ENCODE peak calls at places on chromosomes 16 and 17, in six cellular contexts. J, R, N, H, I and Q are unnamed samples.

GRCh38 chr17:17496189-17497064 is at the start of gene RASD1:
- DNase-seq in J (peak; percentile 25), R (peak; percentile 93), N (peak; percentile 66), H (peak; percentile 85), I (peak; percentile 93), Q (peak; percentile 98)

GRCh38 chr17:15289285-15290185 is 24.4 kb upstream of the PMP22 start:
- DNase-seq in J (no peak), R (no peak), N (peak; percentile 71), H (no peak), I (no peak), Q (no peak)

GRCh38 chr16:57422026-57422944 is 17.7 kb downstream of the CCL17 start:
- DNase-seq in J (peak; percentile 42), R (peak; percentile 42), N (peak; percentile 62), H (no peak), I (no peak), Q (no peak)

GRCh38 chr16:24775455-24775854 is 46.0 kb downstream of the TNRC6A start:
- DNase-seq in J (no peak), R (no peak), N (no peak), H (no peak), I (no peak), Q (no peak)

GRCh38 chr17:57881143-57881542 is 31.3 kb upstream of the MRPS23 start:
- DNase-seq in J (no peak), R (peak; percentile 28), N (peak; percentile 43), H (no peak), I (no peak), Q (no peak)

GRCh38 chr17:15508466-15508865 is 41.0 kb upstream of the CDRT4 start:
- DNase-seq in J (no peak), R (no peak), N (no peak), H (no peak), I (no peak), Q (no peak)

GRCh38 chr16:77637939-77638338 is 84.4 kb upstream of the NUDT7 start:
- DNase-seq in J (no peak), R (no peak), N (no peak), H (no peak), I (no peak), Q (no peak)

GRCh38 chr16:11360581-11360980 is 15.3 kb downstream of the RMI2 start:
- DNase-seq in J (no peak), R (no peak), N (no peak), H (no peak), I (no peak), Q (no peak)

GRCh38 chr16:80899804-80900592 is 95.6 kb upstream of the CDYL2 start:
- DNase-seq in J (no peak), R (peak; percentile 51), N (peak; percentile 93), H (no peak), I (no peak), Q (peak; percentile 96)

GRCh38 chr17:8143581-8144400 is 8.4 kb downstream of the PER1 start:
- DNase-seq in J (no peak), R (no peak), N (no peak), H (no peak), I (no peak), Q (no peak)

GRCh38 chr17:57943140-57943539 is 12.1 kb downstream of the CUEDC1 start:
- DNase-seq in J (no peak), R (no peak), N (no peak), H (no peak), I (no peak), Q (no peak)

GRCh38 chr17:31472137-31472536 is 80.7 kb downstream of the RAB11FIP4 start:
- DNase-seq in J (no peak), R (no peak), N (no peak), H (no peak), I (peak; percentile 72), Q (no peak)

GRCh38 chr16:592518-593306 is 2.8 kb downstream of the RAB40C start:
- DNase-seq in J (no peak), R (no peak), N (no peak), H (no peak), I (peak; percentile 75), Q (peak; percentile 80)

DNA sequence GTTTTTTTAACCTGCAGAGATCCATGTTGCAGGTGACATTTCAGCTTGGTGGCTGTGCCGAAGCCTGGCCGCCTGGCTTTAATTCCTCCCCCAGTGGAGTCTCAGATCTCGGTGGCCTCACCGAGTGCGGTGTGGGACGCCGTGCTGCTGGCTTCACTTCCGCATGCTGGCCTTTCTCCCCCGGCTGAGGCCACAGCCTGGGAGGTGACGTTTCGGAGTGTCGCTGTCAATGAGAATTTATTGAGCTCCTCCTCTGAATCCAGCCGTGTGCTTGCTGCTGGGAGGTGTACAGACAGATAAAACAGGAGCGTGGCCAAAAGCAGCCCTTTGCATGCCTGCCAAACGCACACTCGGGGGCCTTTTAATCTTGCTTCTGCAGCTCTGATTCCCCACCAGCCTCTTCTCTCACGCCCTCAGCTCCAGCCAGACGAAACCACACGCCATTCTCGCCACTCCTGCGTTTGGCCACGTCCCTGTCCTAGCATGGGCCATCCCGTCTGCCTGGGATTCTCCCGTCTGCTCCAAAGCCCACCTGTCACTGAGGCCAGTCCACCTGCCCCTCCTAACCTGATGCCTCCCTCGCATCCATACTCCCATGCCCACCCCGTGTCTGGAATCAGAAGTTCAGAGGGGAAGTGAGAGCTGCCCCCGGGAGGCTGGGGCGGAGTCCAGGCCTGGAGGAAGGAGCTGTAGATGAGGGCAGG is 3.6 kb downstream of the GSE1 start:
- DNase-seq in J (no peak), R (no peak), N (no peak), H (no peak), I (no peak), Q (no peak)
- H3K4me3 ChIP-seq in J (no peak overlapping the region), R (no peak overlapping the region), N (no peak overlapping the region), H (no peak overlapping the region), I (peak overlapping the region; percentile 40), Q (no peak overlapping the region)

GRCh38 chr17:81221371-81221841 is 1.4 kb downstream of the CEP131 start:
- DNase-seq in J (no peak), R (no peak), N (no peak), H (peak; percentile 52), I (no peak), Q (no peak)
- H3K4me3 ChIP-seq in J (peak overlapping the region; percentile 81), R (no peak overlapping the region), N (peak overlapping the region; percentile 76), H (peak overlapping the region; percentile 92), I (peak overlapping the region; percentile 86), Q (peak overlapping the region; percentile 54)

GRCh38 chr16:20902426-20902825 is 1.9 kb downstream of the LYRM1 start:
- DNase-seq in J (no peak), R (no peak), N (no peak), H (no peak), I (no peak), Q (no peak)
- H3K4me3 ChIP-seq in J (no peak overlapping the region), R (no peak overlapping the region), N (no peak overlapping the region), H (no peak overlapping the region), I (peak overlapping the region; percentile 95), Q (no peak overlapping the region)

DNA sequence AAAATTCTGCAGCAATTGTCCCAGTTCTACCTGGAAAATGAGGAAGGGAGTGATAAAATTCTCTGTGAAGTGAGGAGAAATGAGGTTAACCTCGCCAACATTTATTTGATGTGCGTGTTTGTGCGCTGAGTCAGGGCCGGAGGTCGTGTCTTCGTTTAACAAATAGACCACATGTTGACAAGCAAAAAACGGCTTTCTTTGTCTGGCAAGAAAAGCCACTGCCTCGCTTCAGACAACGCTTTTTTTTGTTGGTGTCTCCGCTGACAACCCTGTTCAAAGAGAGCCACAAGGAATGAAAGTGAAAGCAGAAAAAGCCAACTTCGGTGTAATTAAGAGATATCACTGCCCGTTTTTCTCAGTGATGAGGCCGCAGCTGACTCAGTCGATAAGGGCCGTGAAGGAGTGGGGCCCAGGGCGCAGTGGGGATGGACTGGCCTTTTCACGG is 510.6 kb downstream of the CDH13 start:
- DNase-seq in J (no peak), R (peak; percentile 40), N (peak; percentile 75), H (peak; percentile 24), I (no peak), Q (no peak)
- H3K4me3 ChIP-seq in J (peak overlapping the region; percentile 7), R (peak overlapping the region; percentile 27), N (peak overlapping the region; percentile 42), H (no peak overlapping the region), I (peak overlapping the region; percentile 44), Q (peak overlapping the region; percentile 22)

GRCh38 chr16:2816751-2817495 is at the start of gene PRSS21:
- DNase-seq in J (no peak), R (no peak), N (no peak), H (no peak), I (no peak), Q (no peak)
- H3K4me3 ChIP-seq in J (no peak within 1 kb of the TSS), R (no peak within 1 kb of the TSS), N (no peak within 1 kb of the TSS), H (no peak within 1 kb of the TSS), I (no peak within 1 kb of the TSS), Q (no peak within 1 kb of the TSS)